ENCODE peak calls at places on chromosomes 4 and X, in eight cellular contexts. P is left cardiac atrium, Y is choroid plexus epithelial cell, V is omental fat pad, K is GF-D8, O is stromal cell of bone marrow, L is neural progenitor cell, G is frontal cortex. D is an unnamed sample.
A peak's percentile ranks its signal among the peaks of the same experiment; 100 is the strongest.

GRCh38 chr4:3406431-3406830 is 35.3 kb upstream of the HGFAC start:
- DNase-seq in P (peak; percentile 7), Y (no peak), V (no peak), K (no peak), O (no peak), L (no peak), G (no peak), D (no peak)

GRCh38 chr4:81565137-81565870 is 93.6 kb upstream of the RASGEF1B start:
- DNase-seq in P (peak; percentile 90), Y (peak; percentile 47), V (peak; percentile 32), K (no peak), O (peak; percentile 40), L (peak; percentile 34), G (peak; percentile 33), D (no peak)

GRCh38 chr4:108527729-108528128 is 92.6 kb upstream of the RPL34 start:
- DNase-seq in P (no peak), Y (no peak), V (no peak), K (peak; percentile 43), O (no peak), L (no peak), G (no peak), D (no peak)

GRCh38 chr4:102569200-102569599 is 68.0 kb downstream of the NFKB1 start:
- DNase-seq in P (no peak), Y (peak; percentile 74), V (no peak), K (no peak), O (no peak), L (no peak), G (no peak), D (no peak)

GRCh38 chr4:159015862-159016261 is 87.0 kb upstream of the RAPGEF2 start:
- DNase-seq in P (no peak), Y (peak; percentile 31), V (no peak), K (no peak), O (no peak), L (no peak), G (no peak), D (no peak)

GRCh38 chrX:104315555-104315954 is 60.8 kb upstream of the ESX1 start:
- DNase-seq in P (no peak), Y (peak; percentile 28), V (no peak), K (no peak), O (peak; percentile 50), L (no peak), G (no peak), D (no peak)

GRCh38 chrX:123818243-123818642 is 41.6 kb upstream of the XIAP start:
- DNase-seq in P (no peak), Y (peak; percentile 51), V (no peak), K (no peak), O (peak; percentile 46), L (no peak), G (no peak), D (no peak)

GRCh38 chr4:39942507-39942906 is 35.2 kb downstream of the PDS5A start:
- DNase-seq in P (no peak), Y (no peak), V (no peak), K (no peak), O (no peak), L (no peak), G (no peak), D (no peak)

GRCh38 chrX:19924285-19924684 is 36.9 kb upstream of the SH3KBP1 start:
- DNase-seq in P (no peak), Y (peak; percentile 7), V (no peak), K (no peak), O (no peak), L (no peak), G (no peak), D (no peak)

GRCh38 chr4:93828332-93828829 is at the start of gene ATOH1:
- DNase-seq in P (peak; percentile 26), Y (peak; percentile 4), V (no peak), K (no peak), O (no peak), L (peak; percentile 90), G (no peak), D (no peak)

GRCh38 chr4:24473309-24473721 is 111.0 kb downstream of the DHX15 start:
- DNase-seq in P (peak; percentile 39), Y (peak; percentile 46), V (no peak), K (no peak), O (no peak), L (peak; percentile 56), G (peak; percentile 42), D (peak; percentile 15)

GRCh38 chr4:156665779-156666366 is 305.7 kb downstream of the PDGFC start:
- DNase-seq in P (no peak), Y (no peak), V (no peak), K (no peak), O (no peak), L (no peak), G (no peak), D (no peak)

GRCh38 chrX:41445171-41445570 is 2.0 kb upstream of the NYX start:
- DNase-seq in P (no peak), Y (no peak), V (no peak), K (no peak), O (no peak), L (no peak), G (no peak), D (peak; percentile 26)

GRCh38 chrX:38649227-38649626 is 87.9 kb downstream of the TSPAN7 start:
- DNase-seq in P (no peak), Y (no peak), V (no peak), K (no peak), O (no peak), L (no peak), G (no peak), D (no peak)

GRCh38 chr4:128459547-128459946 is 171.9 kb upstream of the PGRMC2 start:
- DNase-seq in P (no peak), Y (no peak), V (no peak), K (no peak), O (no peak), L (no peak), G (no peak), D (no peak)

GRCh38 chrX:153946910-153947769 is 2.7 kb upstream of the RENBP start:
- DNase-seq in P (peak; percentile 77), Y (peak; percentile 83), V (no peak), K (peak; percentile 33), O (peak; percentile 50), L (peak; percentile 85), G (peak; percentile 67), D (peak; percentile 75)

GRCh38 chr4:54784188-54784671 is 126.5 kb downstream of the KIT start:
- DNase-seq in P (peak; percentile 86), Y (peak; percentile 85), V (no peak), K (no peak), O (peak; percentile 84), L (no peak), G (no peak), D (no peak)

GRCh38 chr4:108029731-108030130 is 40.0 kb downstream of the HADH start:
- DNase-seq in P (no peak), Y (no peak), V (no peak), K (no peak), O (peak; percentile 30), L (no peak), G (no peak), D (no peak)